ENCODE peak calls at places on chromosomes 2 and 18, in seven cellular contexts. C is CD4-positive, alpha-beta memory T cell; F is OCI-LY7; W is neuronal stem cell; V is heart left ventricle; Y is cardiac muscle cell; S is neural progenitor cell. H is an unnamed sample. For H3K36me3 and H3K9me3, the result is how much of the 10 kb centered on the place peaks cover.

GRCh38 chr2:181258761-181259160 is 198.4 kb upstream of the ITGA4 start:
- DNase-seq in C (no peak), F (no peak), W (no peak), V (no peak), Y (no peak), S (no peak), H (no peak)

GRCh38 chr2:232418056-232418455 is 11.4 kb downstream of the ALPG start:
- DNase-seq in C (no peak), F (no peak), W (no peak), V (no peak), Y (no peak), S (no peak), H (no peak)

GRCh38 chr2:134659724-134660123 is 59.1 kb downstream of the TMEM163 start:
- DNase-seq in C (no peak), F (no peak), W (no peak), V (no peak), Y (no peak), S (no peak), H (no peak)

GRCh38 chr2:238593236-238593635 is 166.5 kb downstream of the ASB1 start:
- DNase-seq in C (no peak), F (no peak), W (no peak), V (no peak), Y (no peak), S (no peak), H (no peak)

GRCh38 chr2:235433860-235434259 is 60.0 kb upstream of the AGAP1 start:
- DNase-seq in C (no peak), F (no peak), W (no peak), V (peak), Y (no peak), S (no peak), H (no peak)

GRCh38 chr2:35503738-35504160 is 851.8 kb upstream of the CRIM1 start:
- DNase-seq in C (no peak), F (no peak), W (no peak), V (no peak), Y (no peak), S (no peak), H (no peak)

GRCh38 chr2:127175406-127175805 is 44.7 kb downstream of the CYP27C1 start:
- DNase-seq in C (no peak), F (no peak), W (no peak), V (peak), Y (no peak), S (no peak), H (no peak)

GRCh38 chr2:112728384-112729175 is 7.8 kb downstream of the NT5DC4 start:
- DNase-seq in C (no peak), F (no peak), W (no peak), V (no peak), Y (no peak), S (no peak), H (no peak)

GRCh38 chr18:22983175-22983574 is 50.0 kb downstream of the RBBP8 start:
- DNase-seq in C (peak), F (peak), W (no peak), V (no peak), Y (peak), S (peak), H (peak)

GRCh38 chr2:72548081-72548764 is 277.6 kb downstream of the EXOC6B start:
- DNase-seq in C (no peak), F (no peak), W (no peak), V (no peak), Y (peak), S (no peak), H (no peak)

GRCh38 chr2:60097298-60097697 is 456.2 kb downstream of the BCL11A start:
- DNase-seq in C (no peak), F (no peak), W (no peak), V (no peak), Y (no peak), S (no peak), H (no peak)

GRCh38 chr2:230902180-230902899 is 22.7 kb downstream of the GPR55 start:
- DNase-seq in C (peak), F (peak), W (peak), V (no peak), Y (peak), S (peak), H (peak)

GRCh38 chr18:12741351-12741750 is 38.5 kb downstream of the PSMG2 start:
- DNase-seq in C (no peak), F (no peak), W (no peak), V (no peak), Y (no peak), S (no peak), H (no peak)

GRCh38 chr2:32864761-32865160 is 82.0 kb upstream of the LTBP1 start:
- DNase-seq in C (no peak), F (no peak), W (no peak), V (no peak), Y (no peak), S (no peak), H (no peak)

GRCh38 chr2:61978522-61978921 is 73.0 kb downstream of the COMMD1 start:
- DNase-seq in C (no peak), F (peak), W (no peak), V (peak), Y (peak), S (no peak), H (no peak)

GRCh38 chr2:160909781-160910242 is 250.4 kb upstream of the TANK start:
- DNase-seq in C (no peak), F (no peak), W (no peak), V (no peak), Y (no peak), S (no peak), H (no peak)

DNA sequence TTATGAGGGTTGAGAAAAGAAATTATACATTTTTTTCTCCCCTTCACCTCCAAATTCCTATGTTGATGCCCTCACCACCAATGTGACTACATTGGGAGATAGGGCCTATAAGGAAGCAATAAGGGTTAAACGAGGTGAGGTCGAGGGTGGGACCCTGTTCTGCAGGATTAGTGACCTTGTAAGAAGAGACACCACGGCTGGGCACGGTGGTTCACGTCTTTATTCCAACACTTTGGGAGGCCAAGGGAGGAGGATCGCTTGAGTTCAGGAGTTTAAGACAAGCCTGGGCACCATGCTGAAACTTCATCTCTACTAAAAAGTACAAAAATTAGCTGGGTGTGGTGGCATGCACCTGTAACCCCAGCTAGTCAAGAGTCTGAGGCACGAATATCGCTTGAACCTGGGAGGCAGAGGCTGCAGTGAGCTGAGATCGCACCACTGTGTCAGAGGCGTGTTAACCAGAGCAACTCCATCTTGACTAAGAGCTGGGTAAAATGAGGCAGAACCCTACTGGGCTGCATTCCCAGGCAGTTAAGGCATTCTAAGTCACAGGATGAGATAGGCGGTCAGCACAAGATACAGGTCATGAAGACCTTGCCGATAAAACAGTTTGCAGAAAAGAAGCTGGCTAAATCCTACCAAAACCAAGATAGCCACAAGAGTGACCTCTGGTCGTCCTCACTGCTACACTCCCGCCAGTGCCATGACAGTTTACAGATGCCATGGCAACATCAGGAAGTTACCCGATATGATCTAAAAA is 76.9 kb downstream of the NCAPH start:
- DNase-seq in C (no peak), F (no peak), W (no peak), V (no peak), Y (no peak), S (no peak), H (no peak)
- H3K4me3 ChIP-seq in C (no peak), F (no peak), W (no peak), V (peak), Y (no peak), S (no peak), H (no peak)

DNA sequence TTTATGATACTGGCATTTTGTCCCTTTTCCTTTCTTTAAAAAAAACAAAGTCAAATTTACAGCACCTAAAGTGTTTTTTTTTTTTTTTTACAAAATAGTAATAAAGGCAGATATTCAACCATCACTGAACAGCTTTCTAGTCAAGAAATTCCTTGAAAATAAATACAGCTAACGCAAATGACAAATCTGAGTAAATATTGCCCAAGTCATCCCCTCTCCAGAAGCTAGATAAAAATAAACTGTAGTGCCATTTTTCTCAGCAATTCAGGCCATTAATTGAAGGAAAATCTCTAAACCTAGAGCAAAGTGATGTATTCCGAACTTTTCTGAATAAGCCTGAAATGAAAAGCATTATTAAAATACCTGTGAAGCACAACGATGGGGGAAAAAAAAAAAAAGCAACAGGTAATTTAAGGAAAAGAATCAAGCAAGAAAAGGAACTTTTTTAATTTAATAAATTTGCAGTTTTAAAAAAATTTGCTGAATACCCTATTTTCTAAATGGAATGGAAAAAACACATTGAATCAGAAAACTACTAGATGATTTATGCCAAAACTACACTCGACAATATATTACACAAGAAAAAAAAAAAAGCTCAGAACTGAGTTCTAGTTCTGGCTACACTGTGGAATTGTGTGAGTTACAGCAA is 6.9 kb downstream of the SP3 start:
- DNase-seq in C (no peak), F (no peak), W (no peak), V (no peak), Y (no peak), S (no peak), H (no peak)
- H3K36me3 ChIP-seq in C (under half), F (half or more), W (half or more), V (under half), Y (under half), S (under half), H (under half)

DNA sequence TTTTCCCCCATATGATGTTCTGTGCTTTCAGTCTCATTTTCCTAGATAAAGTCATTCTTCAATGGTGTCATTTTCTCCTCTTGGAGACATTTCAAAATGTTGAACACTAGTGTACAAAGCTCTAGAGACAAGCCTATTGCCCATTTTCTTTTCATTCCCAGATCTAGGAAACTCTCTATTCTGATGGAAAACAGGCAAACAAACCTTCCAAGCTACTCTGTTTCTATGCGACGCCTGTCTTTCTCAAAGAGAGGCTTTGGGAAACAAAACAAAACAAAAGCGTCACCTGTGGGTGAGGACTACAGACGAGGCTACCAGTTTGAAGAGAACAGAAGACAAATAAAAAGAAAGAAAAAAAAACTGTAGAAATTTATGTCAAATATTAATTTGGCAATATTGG is 311.0 kb downstream of the CBLN2 start:
- DNase-seq in C (no peak), F (no peak), W (peak), V (no peak), Y (no peak), S (peak), H (no peak)
- H3K9me3 ChIP-seq in C (under half), F (under half), W (under half), V (under half), Y (under half), S (under half), H (under half)

GRCh38 chr2:177888581-177888980 is 184.0 kb downstream of the PDE11A start:
- DNase-seq in C (no peak), F (no peak), W (no peak), V (no peak), Y (no peak), S (no peak), H (no peak)
- H3K4me3 ChIP-seq in C (no peak), F (no peak), W (no peak), V (no peak), Y (no peak), S (no peak), H (no peak)

DNA sequence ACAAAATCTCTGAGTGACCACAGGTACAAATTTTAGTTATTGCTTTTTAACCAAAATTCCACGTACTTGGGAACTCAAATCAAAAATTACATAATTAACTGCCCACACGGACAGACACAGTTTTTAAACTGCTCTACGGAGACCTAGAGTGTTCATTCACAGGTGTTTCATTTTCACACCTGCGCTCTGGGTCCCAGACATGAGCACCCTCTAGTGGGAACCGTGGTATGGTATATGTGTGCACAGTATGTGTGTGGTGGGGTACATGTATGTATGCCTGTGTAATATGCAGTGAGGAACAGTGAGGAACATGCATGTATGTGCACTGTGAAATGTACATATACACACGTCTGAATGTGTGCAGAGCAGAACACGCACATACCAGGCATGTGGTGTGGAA is 65.0 kb downstream of the PPP4R1 start:
- DNase-seq in C (no peak), F (peak), W (no peak), V (no peak), Y (no peak), S (no peak), H (no peak)
- H3K36me3 ChIP-seq in C (half or more), F (half or more), W (half or more), V (half or more), Y (half or more), S (under half), H (under half)

H was measured in naive thymus-derived CD4-positive, alpha-beta T cell.